ENCODE peak calls at places on chromosomes 4 and X, in nine cellular contexts. Y, P, W, J, C, O, N, E and F are unnamed samples.

GRCh38 chr4:156578005-156578404 is 393.6 kb downstream of the PDGFC start:
- DNase-seq in Y (no peak), P (no peak), W (no peak), J (no peak), C (no peak), O (no peak), N (no peak), E (no peak), F (no peak)

GRCh38 chr4:1975880-1976279 is 32.9 kb downstream of the NELFA start:
- DNase-seq in Y (no peak), P (no peak), W (no peak), J (no peak), C (no peak), O (no peak), N (no peak), E (no peak), F (no peak)

GRCh38 chrX:85922821-85923220 is 124.5 kb downstream of the CHM start:
- DNase-seq in Y (no peak), P (no peak), W (no peak), J (no peak), C (no peak), O (no peak), N (peak), E (no peak), F (no peak)

GRCh38 chrX:344371-344901 is 25.8 kb upstream of the GTPBP6 start:
- DNase-seq in Y (no peak), P (no peak), W (no peak), J (no peak), C (no peak), O (no peak), N (no peak), E (no peak), F (peak)

GRCh38 chr4:118740869-118741268 is 55.7 kb downstream of the METTL14 start:
- DNase-seq in Y (no peak), P (no peak), W (no peak), J (no peak), C (no peak), O (no peak), N (no peak), E (no peak), F (no peak)

GRCh38 chr4:169337510-169337909 is 66.8 kb upstream of the SH3RF1 start:
- DNase-seq in Y (no peak), P (no peak), W (no peak), J (no peak), C (no peak), O (no peak), N (no peak), E (no peak), F (no peak)

GRCh38 chr4:102862747-102863146 is 6.0 kb upstream of the CISD2 start:
- DNase-seq in Y (no peak), P (no peak), W (no peak), J (no peak), C (no peak), O (no peak), N (no peak), E (no peak), F (no peak)

GRCh38 chrX:124045109-124045508 is 83.6 kb downstream of the STAG2 start:
- DNase-seq in Y (no peak), P (no peak), W (no peak), J (no peak), C (no peak), O (no peak), N (no peak), E (no peak), F (no peak)

GRCh38 chrX:77731821-77732419 is 54.1 kb downstream of the ATRX start:
- DNase-seq in Y (no peak), P (no peak), W (no peak), J (no peak), C (no peak), O (no peak), N (no peak), E (no peak), F (no peak)

GRCh38 chr4:94827481-94828110 is 69.8 kb downstream of the BMPR1B start:
- DNase-seq in Y (no peak), P (no peak), W (no peak), J (no peak), C (no peak), O (no peak), N (no peak), E (no peak), F (no peak)

GRCh38 chrX:150506486-150506885 is 61.9 kb upstream of the MTM1 start:
- DNase-seq in Y (no peak), P (peak), W (no peak), J (no peak), C (no peak), O (no peak), N (no peak), E (no peak), F (no peak)

GRCh38 chrX:37315511-37316248 is 33.5 kb upstream of the PRRG1 start:
- DNase-seq in Y (no peak), P (no peak), W (no peak), J (no peak), C (no peak), O (no peak), N (no peak), E (no peak), F (no peak)

GRCh38 chr4:152382057-152382785 is 153.7 kb downstream of the FBXW7 start:
- DNase-seq in Y (no peak), P (no peak), W (no peak), J (no peak), C (no peak), O (no peak), N (no peak), E (no peak), F (no peak)

GRCh38 chr4:1012031-1012739 is 759 bp downstream of the FGFRL1 start:
- DNase-seq in Y (peak), P (peak), W (no peak), J (peak), C (no peak), O (peak), N (peak), E (no peak), F (no peak)